ENCODE peak calls at places on chromosomes 5 and 9, in five cellular contexts. One of them, this sample, is unnamed.

GRCh38 chr5:158614951-158615350 is 484.8 kb downstream of the EBF1 start:
- DNase-seq in Peyer's patch: no peak
- DNase-seq in fibroblast of villous mesenchyme: no peak
- DNase-seq in adipocyte: peak
- DNase-seq in fibroblast of the aortic adventitia: no peak
- DNase-seq in this sample: no peak

GRCh38 chr9:35097573-35097972 is 1.2 kb upstream of the PIGO start:
- DNase-seq in Peyer's patch: no peak
- DNase-seq in fibroblast of villous mesenchyme: no peak
- DNase-seq in adipocyte: no peak
- DNase-seq in fibroblast of the aortic adventitia: no peak
- DNase-seq in this sample: no peak

GRCh38 chr9:31776471-31776870 is 608.0 kb upstream of the ACO1 start:
- DNase-seq in Peyer's patch: no peak
- DNase-seq in fibroblast of villous mesenchyme: no peak
- DNase-seq in adipocyte: no peak
- DNase-seq in fibroblast of the aortic adventitia: peak
- DNase-seq in this sample: no peak

GRCh38 chr5:83470516-83470915 is 1.0 kb upstream of the VCAN start:
- DNase-seq in Peyer's patch: no peak
- DNase-seq in fibroblast of villous mesenchyme: no peak
- DNase-seq in adipocyte: no peak
- DNase-seq in fibroblast of the aortic adventitia: no peak
- DNase-seq in this sample: no peak

GRCh38 chr9:93843396-93843795 is 111.8 kb downstream of the BARX1 start:
- DNase-seq in Peyer's patch: no peak
- DNase-seq in fibroblast of villous mesenchyme: no peak
- DNase-seq in adipocyte: no peak
- DNase-seq in fibroblast of the aortic adventitia: no peak
- DNase-seq in this sample: no peak

GRCh38 chr5:79563247-79563590 is 49.0 kb upstream of the TENT2 start:
- DNase-seq in Peyer's patch: no peak
- DNase-seq in fibroblast of villous mesenchyme: no peak
- DNase-seq in adipocyte: no peak
- DNase-seq in fibroblast of the aortic adventitia: no peak
- DNase-seq in this sample: no peak

GRCh38 chr5:95641803-95642220 is 4.8 kb upstream of the RFESD start:
- DNase-seq in Peyer's patch: no peak
- DNase-seq in fibroblast of villous mesenchyme: peak
- DNase-seq in adipocyte: peak
- DNase-seq in fibroblast of the aortic adventitia: peak
- DNase-seq in this sample: no peak

GRCh38 chr5:103896593-103896992 is 334.0 kb upstream of the NUDT12 start:
- DNase-seq in Peyer's patch: no peak
- DNase-seq in fibroblast of villous mesenchyme: no peak
- DNase-seq in adipocyte: no peak
- DNase-seq in fibroblast of the aortic adventitia: no peak
- DNase-seq in this sample: no peak

GRCh38 chr5:94994465-94994996 is 290.4 kb downstream of the MCTP1 start:
- DNase-seq in Peyer's patch: no peak
- DNase-seq in fibroblast of villous mesenchyme: no peak
- DNase-seq in adipocyte: no peak
- DNase-seq in fibroblast of the aortic adventitia: no peak
- DNase-seq in this sample: no peak

GRCh38 chr5:149202910-149203451 is 61.7 kb downstream of the ABLIM3 start:
- DNase-seq in Peyer's patch: no peak
- DNase-seq in fibroblast of villous mesenchyme: no peak
- DNase-seq in adipocyte: no peak
- DNase-seq in fibroblast of the aortic adventitia: no peak
- DNase-seq in this sample: no peak

GRCh38 chr9:10512144-10512543 is 100.7 kb downstream of the PTPRD start:
- DNase-seq in Peyer's patch: no peak
- DNase-seq in fibroblast of villous mesenchyme: no peak
- DNase-seq in adipocyte: no peak
- DNase-seq in fibroblast of the aortic adventitia: no peak
- DNase-seq in this sample: no peak

GRCh38 chr5:23631283-23632045 is 124.1 kb downstream of the PRDM9 start:
- DNase-seq in Peyer's patch: no peak
- DNase-seq in fibroblast of villous mesenchyme: peak
- DNase-seq in adipocyte: no peak
- DNase-seq in fibroblast of the aortic adventitia: peak
- DNase-seq in this sample: no peak

GRCh38 chr9:136988872-136989271 is 3.4 kb upstream of the PAXX start:
- DNase-seq in Peyer's patch: no peak
- DNase-seq in fibroblast of villous mesenchyme: no peak
- DNase-seq in adipocyte: no peak
- DNase-seq in fibroblast of the aortic adventitia: no peak
- DNase-seq in this sample: no peak

GRCh38 chr5:160105686-160106085 is 13.6 kb downstream of the PWWP2A start:
- DNase-seq in Peyer's patch: no peak
- DNase-seq in fibroblast of villous mesenchyme: no peak
- DNase-seq in adipocyte: no peak
- DNase-seq in fibroblast of the aortic adventitia: peak
- DNase-seq in this sample: no peak

GRCh38 chr9:14347408-14348224 is 33.7 kb upstream of the NFIB start:
- DNase-seq in Peyer's patch: no peak
- DNase-seq in fibroblast of villous mesenchyme: peak
- DNase-seq in adipocyte: peak
- DNase-seq in fibroblast of the aortic adventitia: peak
- DNase-seq in this sample: no peak
- H3K4me3 ChIP-seq in Peyer's patch: peak
- H3K4me3 ChIP-seq in fibroblast of villous mesenchyme: peak
- H3K4me3 ChIP-seq in adipocyte: peak
- H3K4me3 ChIP-seq in fibroblast of the aortic adventitia: peak
- H3K4me3 ChIP-seq in this sample: no peak

DNA sequence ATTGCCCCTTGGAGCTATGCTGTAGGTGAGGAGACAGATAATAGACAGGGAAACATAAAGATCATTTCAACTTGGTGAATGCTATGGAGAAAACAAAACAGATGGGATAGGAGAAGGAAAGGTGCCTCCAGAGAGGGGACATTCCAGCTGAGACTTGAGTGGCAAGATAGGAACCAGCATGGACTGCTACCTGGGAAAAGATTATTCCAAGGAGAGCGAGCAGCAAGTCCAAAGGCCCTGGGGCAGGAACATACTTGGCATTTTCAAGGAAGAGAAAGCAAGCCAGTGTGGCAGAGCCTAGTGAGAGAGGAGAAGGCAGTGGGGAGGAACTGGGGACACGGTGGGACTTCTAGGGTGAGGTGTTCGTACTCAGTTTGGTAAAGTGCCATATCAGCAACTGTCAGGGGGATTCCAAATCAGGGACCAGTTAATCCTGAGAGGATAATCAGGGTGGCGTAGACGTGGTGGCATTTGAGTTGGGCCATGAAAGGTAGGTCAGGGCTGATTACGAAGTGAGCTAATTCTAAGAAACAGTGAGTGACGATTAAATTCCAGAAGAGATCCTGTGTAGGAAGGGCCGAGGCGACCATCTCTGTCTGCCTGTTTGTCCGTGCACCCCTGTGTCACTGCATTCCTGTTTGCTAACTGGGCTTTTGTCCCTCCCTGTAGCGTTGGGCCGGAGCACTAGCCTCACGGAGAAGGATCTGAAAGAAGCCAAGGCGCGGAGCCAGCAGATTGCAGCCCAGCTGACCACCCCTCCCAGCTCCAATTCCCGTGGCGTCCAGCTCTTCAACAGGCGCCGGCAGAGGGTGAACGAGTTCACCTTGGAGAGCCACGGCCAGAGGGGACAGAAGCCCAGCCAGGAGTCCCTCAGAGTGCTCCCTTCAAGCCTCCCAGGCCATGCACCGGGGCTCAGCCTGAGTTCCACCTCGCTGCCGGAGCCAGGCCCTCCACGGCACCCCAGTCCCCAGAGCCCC is 7.1 kb downstream of the SYNPO start:
- DNase-seq in Peyer's patch: no peak
- DNase-seq in fibroblast of villous mesenchyme: no peak
- DNase-seq in adipocyte: no peak
- DNase-seq in fibroblast of the aortic adventitia: no peak
- DNase-seq in this sample: no peak
- H3K4me3 ChIP-seq in Peyer's patch: no peak
- H3K4me3 ChIP-seq in fibroblast of villous mesenchyme: no peak
- H3K4me3 ChIP-seq in adipocyte: no peak
- H3K4me3 ChIP-seq in fibroblast of the aortic adventitia: no peak
- H3K4me3 ChIP-seq in this sample: no peak

DNA sequence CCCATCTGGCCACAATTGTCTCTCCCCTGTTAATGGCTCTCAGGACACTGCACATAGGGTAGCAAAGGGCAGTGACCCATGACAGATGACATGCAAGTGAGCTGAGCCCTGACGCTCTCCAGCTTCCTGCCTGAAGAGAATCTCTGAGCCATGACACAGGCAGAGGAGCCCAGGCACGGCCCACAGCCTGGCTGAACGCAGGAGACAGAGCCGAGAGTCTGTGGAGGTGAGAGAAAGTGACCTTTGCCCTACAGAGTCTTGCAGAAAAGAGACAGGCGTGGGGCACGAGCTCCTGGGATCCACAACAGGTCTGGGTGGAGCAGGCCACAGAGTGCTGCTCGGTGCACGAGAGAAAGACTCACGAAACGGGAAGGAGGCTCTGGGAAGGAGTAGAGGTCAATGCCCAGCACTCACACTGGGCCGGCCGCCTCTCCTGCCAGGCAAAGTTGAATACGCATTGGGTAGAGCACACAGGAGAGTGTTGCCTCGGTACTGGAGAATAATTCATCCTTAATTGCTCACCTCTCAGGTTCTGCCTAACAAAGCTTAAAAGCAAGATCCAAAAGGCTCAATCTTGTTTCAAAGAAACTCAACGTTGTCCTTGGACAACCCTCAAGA is 90.3 kb downstream of the MRPL36 start:
- DNase-seq in Peyer's patch: no peak
- DNase-seq in fibroblast of villous mesenchyme: no peak
- DNase-seq in adipocyte: no peak
- DNase-seq in fibroblast of the aortic adventitia: no peak
- DNase-seq in this sample: no peak
- H3K4me3 ChIP-seq in Peyer's patch: no peak
- H3K4me3 ChIP-seq in fibroblast of villous mesenchyme: no peak
- H3K4me3 ChIP-seq in adipocyte: no peak
- H3K4me3 ChIP-seq in fibroblast of the aortic adventitia: no peak
- H3K4me3 ChIP-seq in this sample: no peak

GRCh38 chr9:126482361-126483044 is 131.2 kb upstream of the LMX1B start:
- DNase-seq in Peyer's patch: no peak
- DNase-seq in fibroblast of villous mesenchyme: peak
- DNase-seq in adipocyte: peak
- DNase-seq in fibroblast of the aortic adventitia: peak
- DNase-seq in this sample: no peak

GRCh38 chr9:126483468-126484056 is 130.2 kb upstream of the LMX1B start:
- DNase-seq in Peyer's patch: no peak
- DNase-seq in fibroblast of villous mesenchyme: no peak
- DNase-seq in adipocyte: no peak
- DNase-seq in fibroblast of the aortic adventitia: no peak
- DNase-seq in this sample: no peak

GRCh38 chr9:126479515-126479914 is 134.2 kb upstream of the LMX1B start:
- DNase-seq in Peyer's patch: no peak
- DNase-seq in fibroblast of villous mesenchyme: no peak
- DNase-seq in adipocyte: no peak
- DNase-seq in fibroblast of the aortic adventitia: no peak
- DNase-seq in this sample: no peak

GRCh38 chr9:126480810-126481209 is 132.9 kb upstream of the LMX1B start:
- DNase-seq in Peyer's patch: no peak
- DNase-seq in fibroblast of villous mesenchyme: no peak
- DNase-seq in adipocyte: no peak
- DNase-seq in fibroblast of the aortic adventitia: no peak
- DNase-seq in this sample: no peak

GRCh38 chr9:126481862-126482261 is 131.9 kb upstream of the LMX1B start:
- DNase-seq in Peyer's patch: no peak
- DNase-seq in fibroblast of villous mesenchyme: no peak
- DNase-seq in adipocyte: no peak
- DNase-seq in fibroblast of the aortic adventitia: no peak
- DNase-seq in this sample: no peak
- H3K4me3 ChIP-seq in Peyer's patch: no peak
- H3K4me3 ChIP-seq in fibroblast of villous mesenchyme: no peak
- H3K4me3 ChIP-seq in adipocyte: no peak
- H3K4me3 ChIP-seq in fibroblast of the aortic adventitia: no peak
- H3K4me3 ChIP-seq in this sample: no peak

This sample was measured in Jurkat, Clone E6-1.